ENCODE peak calls at places on chromosome 22, in ten cellular contexts. K, Z, R, O, V, D, F, C, S and L are unnamed samples.

GRCh38 chr22:38461057-38461413 is 6.0 kb upstream of the KCNJ4 start:
- DNase-seq in K (no peak), Z (no peak), R (no peak), O (no peak), V (no peak), D (no peak), F (no peak), C (no peak), S (no peak), L (peak)

GRCh38 chr22:23149743-23150238 is 4.5 kb downstream of the RAB36 start:
- DNase-seq in K (no peak), Z (no peak), R (peak), O (no peak), V (no peak), D (no peak), F (no peak), C (no peak), S (no peak), L (no peak)

GRCh38 chr22:32475428-32476010 is 908 bp downstream of the FBXO7 start:
- DNase-seq in K (peak), Z (no peak), R (peak), O (no peak), V (no peak), D (peak), F (peak), C (peak), S (no peak), L (no peak)

GRCh38 chr22:17866127-17866526 is 91.9 kb upstream of the BID start:
- DNase-seq in K (no peak), Z (no peak), R (no peak), O (no peak), V (no peak), D (no peak), F (no peak), C (no peak), S (no peak), L (no peak)

GRCh38 chr22:36374603-36375024 is 13.2 kb downstream of the MYH9 start:
- DNase-seq in K (peak), Z (peak), R (no peak), O (peak), V (no peak), D (peak), F (no peak), C (no peak), S (no peak), L (no peak)

GRCh38 chr22:42646569-42647525 is 2.3 kb downstream of the CYB5R3 start:
- DNase-seq in K (no peak), Z (no peak), R (peak), O (no peak), V (no peak), D (peak), F (peak), C (no peak), S (no peak), L (no peak)

GRCh38 chr22:34324763-34325162 is 404.5 kb upstream of the LARGE1 start:
- DNase-seq in K (no peak), Z (no peak), R (peak), O (no peak), V (no peak), D (no peak), F (no peak), C (no peak), S (no peak), L (no peak)

GRCh38 chr22:20615021-20615420 is 107.6 kb downstream of the MED15 start:
- DNase-seq in K (no peak), Z (no peak), R (no peak), O (no peak), V (no peak), D (no peak), F (no peak), C (no peak), S (no peak), L (no peak)

GRCh38 chr22:20044495-20045151 is 23.7 kb downstream of the TANGO2 start:
- DNase-seq in K (no peak), Z (no peak), R (no peak), O (no peak), V (no peak), D (no peak), F (no peak), C (no peak), S (no peak), L (no peak)

GRCh38 chr22:37017356-37017755 is 1.9 kb downstream of the TST start:
- DNase-seq in K (no peak), Z (no peak), R (peak), O (no peak), V (no peak), D (no peak), F (no peak), C (no peak), S (no peak), L (no peak)

GRCh38 chr22:49331223-49331815 is 496.4 kb downstream of the BRD1 start:
- DNase-seq in K (no peak), Z (no peak), R (no peak), O (no peak), V (no peak), D (no peak), F (no peak), C (no peak), S (no peak), L (peak)

GRCh38 chr22:35467788-35468187 is 67.8 kb downstream of the MCM5 start:
- DNase-seq in K (peak), Z (peak), R (peak), O (peak), V (no peak), D (peak), F (peak), C (peak), S (no peak), L (peak)

GRCh38 chr22:29154364-29155048 is 51.2 kb upstream of the EMID1 start:
- DNase-seq in K (peak), Z (peak), R (peak), O (peak), V (peak), D (peak), F (peak), C (peak), S (peak), L (peak)
- TF ChIP-seq CTCF in K (peak), Z (peak), R (peak), O (peak), V (peak), D (peak), F (peak), C (peak), S (peak), L (peak)

GRCh38 chr22:44335903-44336803 is 23.4 kb upstream of the SHISAL1 start:
- DNase-seq in K (no peak), Z (no peak), R (no peak), O (no peak), V (peak), D (no peak), F (no peak), C (no peak), S (no peak), L (no peak)
- TF ChIP-seq CTCF in K (no peak), Z (no peak), R (no peak), O (no peak), V (peak), D (no peak), F (no peak), C (no peak), S (no peak), L (no peak)

DNA sequence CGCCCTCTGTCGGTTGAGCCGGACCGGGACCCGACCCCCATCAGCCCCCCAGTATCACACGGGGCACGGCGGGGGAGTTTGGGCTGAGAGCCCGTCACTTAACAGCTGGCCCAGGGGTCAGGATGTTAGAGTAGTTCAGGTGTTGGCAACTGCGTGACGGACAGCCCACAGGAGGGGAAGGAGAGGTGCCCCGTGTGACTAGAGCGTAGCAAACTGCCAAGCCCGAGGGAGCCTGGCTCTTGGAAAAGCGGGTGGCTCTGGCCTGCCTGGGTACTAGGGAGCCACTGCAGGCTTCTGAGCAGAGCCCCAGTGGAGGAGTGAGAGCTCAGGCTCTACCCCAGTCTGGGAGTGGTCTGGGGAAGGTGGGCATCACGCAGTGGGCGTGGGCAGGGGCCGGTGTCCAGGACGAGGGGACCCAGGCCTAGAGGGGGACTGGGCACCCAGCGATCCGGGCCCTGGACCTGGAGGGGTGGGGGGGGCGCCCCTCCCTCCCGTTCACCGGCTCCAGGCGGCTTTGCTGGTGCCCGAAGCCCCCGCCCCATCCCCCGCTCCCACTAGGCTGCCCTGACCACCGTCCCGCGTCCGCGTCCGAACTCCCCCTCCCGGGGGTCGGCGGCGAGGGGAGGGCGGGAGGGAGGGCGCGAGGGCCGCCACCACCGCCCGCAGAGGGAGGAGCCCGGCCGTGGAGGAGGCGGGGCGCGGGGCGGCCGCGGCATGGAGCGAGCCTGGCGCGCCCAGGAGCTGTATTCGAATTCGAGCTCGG is 24.4 kb downstream of the SHANK3 start:
- DNase-seq in K (no peak), Z (no peak), R (peak), O (no peak), V (no peak), D (peak), F (peak), C (peak), S (no peak), L (peak)
- TF ChIP-seq CTCF in K (peak), Z (peak), R (peak), O (peak), V (no peak), D (peak), F (no peak), C (peak), S (peak), L (peak)

GRCh38 chr22:45208993-45209838 is 31.5 kb downstream of the KIAA0930 start:
- DNase-seq in K (peak), Z (peak), R (no peak), O (peak), V (no peak), D (peak), F (no peak), C (peak), S (peak), L (no peak)
- TF ChIP-seq CTCF in K (peak), Z (peak), R (peak), O (peak), V (peak), D (peak), F (no peak), C (peak), S (peak), L (peak)

GRCh38 chr22:46655861-46656608 is 35.8 kb downstream of the GRAMD4 start:
- DNase-seq in K (no peak), Z (no peak), R (no peak), O (no peak), V (no peak), D (no peak), F (no peak), C (no peak), S (no peak), L (no peak)
- TF ChIP-seq CTCF in K (no peak), Z (no peak), R (no peak), O (no peak), V (no peak), D (no peak), F (no peak), C (no peak), S (no peak), L (no peak)